ENCODE peak calls at places on chromosomes 11 and 22, in four cellular contexts. Z is heart left ventricle, P is keratinocyte, J is thoracic aorta. V is an unnamed sample.

GRCh38 chr11:60563553-60564235 is 48.5 kb downstream of the MS4A13 start:
- DNase-seq in Z (no peak), P (no peak), J (no peak), V (no peak)

GRCh38 chr22:44369241-44369652 is 56.5 kb upstream of the SHISAL1 start:
- DNase-seq in J (no peak), Z (peak), P (no peak), V (no peak)

GRCh38 chr22:44746836-44747519 is 5.4 kb upstream of the ARHGAP8 start:
- DNase-seq in Z (no peak), J (no peak), P (no peak), V (no peak)

GRCh38 chr11:27282806-27283205 is 80.2 kb downstream of the CCDC34 start:
- DNase-seq in P (no peak), J (no peak), Z (peak), V (no peak)

GRCh38 chr11:19368726-19369364 is 128.1 kb upstream of the E2F8 start:
- DNase-seq in J (no peak), Z (no peak), P (no peak), V (no peak)

GRCh38 chr11:32870676-32871075 is 21.9 kb upstream of the QSER1 start:
- DNase-seq in J (no peak), P (no peak), Z (no peak), V (no peak)

GRCh38 chr22:22045576-22046335 is 63.2 kb upstream of the TOP3B start:
- DNase-seq in Z (no peak), P (no peak), J (no peak), V (no peak)

GRCh38 chr11:3341298-3341697 is 37.6 kb downstream of the ZNF195 start:
- DNase-seq in J (no peak), Z (no peak), P (no peak), V (peak)

GRCh38 chr11:86091566-86091965 is 22.7 kb upstream of the PICALM start:
- DNase-seq in Z (no peak), P (no peak), J (peak), V (no peak)

GRCh38 chr11:14189874-14190273 is 169.1 kb downstream of the RRAS2 start:
- DNase-seq in Z (peak), J (peak), P (no peak), V (peak)

GRCh38 chr11:100574894-100575769 is 112.0 kb upstream of the ARHGAP42 start:
- DNase-seq in J (no peak), Z (no peak), P (no peak), V (no peak)

GRCh38 chr11:34302046-34302921 is 55.5 kb downstream of the ABTB2 start:
- DNase-seq in J (no peak), Z (no peak), P (no peak), V (no peak)

GRCh38 chr11:236774-237767 is at the start of gene PSMD13:
- DNase-seq in J (peak), Z (peak), P (no peak), V (peak)

GRCh38 chr11:46380340-46381045 is 976 bp upstream of the MDK start:
- DNase-seq in Z (peak), J (no peak), P (no peak), V (peak)

GRCh38 chr22:41351011-41351410 is 30.7 kb upstream of the TEF start:
- DNase-seq in J (no peak), Z (no peak), P (no peak), V (no peak)

GRCh38 chr11:7501251-7501650 is 12.5 kb upstream of the PPFIBP2 start:
- DNase-seq in P (no peak), Z (no peak), J (no peak), V (no peak)

GRCh38 chr22:21726650-21727049 is 8.9 kb downstream of the YPEL1 start:
- DNase-seq in P (no peak), J (no peak), Z (no peak), V (no peak)

GRCh38 chr22:27654536-27655445 is 146.8 kb downstream of the MN1 start:
- DNase-seq in J (no peak), P (no peak), Z (no peak), V (no peak)

GRCh38 chr11:44943118-44943517 is 7.6 kb downstream of the TP53I11 start:
- DNase-seq in Z (no peak), P (no peak), J (no peak), V (no peak)

GRCh38 chr11:83007909-83008580 is 63.7 kb downstream of the RAB30 start:
- DNase-seq in J (no peak), Z (peak), P (no peak), V (no peak)
- TF ChIP-seq CTCF in J (no peak), Z (no peak), P (no peak), V (no peak)

GRCh38 chr11:5421811-5422210 is at the start of gene OR51Q1:
- DNase-seq in P (no peak), J (no peak), Z (no peak), V (no peak)
- TF ChIP-seq CTCF in P (no peak), J (no peak), Z (no peak), V (no peak)

GRCh38 chr11:56705784-56706396 is 7.0 kb downstream of the OR9G1 start:
- DNase-seq in J (no peak), P (no peak), Z (no peak), V (no peak)
- TF ChIP-seq CTCF in J (no peak), P (no peak), Z (no peak), V (no peak)

GRCh38 chr11:21169639-21170038 is 500.3 kb downstream of the NELL1 start:
- DNase-seq in J (no peak), P (no peak), Z (no peak), V (no peak)
- TF ChIP-seq CTCF in J (no peak), P (no peak), Z (no peak), V (no peak)